ENCODE peak calls at places on chromosomes 4 and X, in nine cellular contexts. L is DMS153; G is activated T-cell treated with anti-CD3 and anti-CD28 coated beads, Interleukin-2, amount 50 U/mL, for 4 hours; I is fibroblast of mammary gland; N is AML-193; F is HuH-7; D is SK-N-DZ; Y is AG08396; S is heart right ventricle. K is an unnamed sample.

GRCh38 chrX:70592091-70592490 is 147.5 kb downstream of the DLG3 start:
- DNase-seq in D (no peak), G (no peak), L (no peak), I (peak; percentile 82), Y (peak; percentile 50), N (no peak), F (no peak), S (no peak), K (no peak)

GRCh38 chrX:5236096-5236495 is 992.6 kb downstream of the NLGN4X start:
- DNase-seq in L (no peak), I (no peak), N (peak; percentile 1), Y (no peak), S (no peak), F (no peak), D (peak; percentile 34), G (no peak), K (no peak)

GRCh38 chr4:155423671-155424070 is 46.9 kb upstream of the MAP9 start:
- DNase-seq in N (no peak), I (no peak), G (no peak), F (no peak), S (no peak), Y (no peak), D (no peak), L (no peak), K (no peak)

GRCh38 chrX:48558270-48558669 is 16.0 kb upstream of the RBM3 start:
- DNase-seq in F (no peak), Y (peak; percentile 57), N (no peak), D (no peak), L (no peak), G (no peak), S (no peak), I (peak; percentile 90), K (no peak)

GRCh38 chr4:118279328-118279727 is 73.5 kb downstream of the PRSS12 start:
- DNase-seq in Y (no peak), D (no peak), S (no peak), I (no peak), L (no peak), G (no peak), F (no peak), N (no peak), K (no peak)

GRCh38 chr4:138334346-138335016 is 92.3 kb upstream of the SLC7A11 start:
- DNase-seq in L (no peak), Y (no peak), F (peak; percentile 28), S (no peak), N (no peak), G (no peak), I (no peak), D (no peak), K (no peak)

GRCh38 chr4:88341227-88342192 is 37.1 kb upstream of the HERC6 start:
- DNase-seq in I (peak; percentile 97), L (peak; percentile 11), Y (peak; percentile 81), S (no peak), D (no peak), G (no peak), F (no peak), N (no peak), K (peak; percentile 61)

GRCh38 chrX:69138512-69138911 is 26.7 kb downstream of the PJA1 start:
- DNase-seq in L (no peak), S (no peak), I (peak; percentile 60), F (no peak), Y (no peak), N (no peak), G (no peak), D (no peak), K (no peak)

GRCh38 chr4:7857238-7857701 is 82.4 kb downstream of the AFAP1 start:
- DNase-seq in D (no peak), L (no peak), F (no peak), Y (peak; percentile 67), S (no peak), N (no peak), G (no peak), I (peak; percentile 97), K (no peak)